ENCODE peak calls at places on chromosomes 11 and 22, in eight cellular contexts. E, C, Z, Y, H, O, W and S are unnamed samples. For H3K27me3, the result is how much of the 10 kb centered on the place peaks cover.

GRCh38 chr11:17552041-17552355 is 4.9 kb downstream of the OTOG start:
- DNase-seq in E (peak), C (no peak), Z (no peak), Y (no peak), H (no peak), O (no peak), W (no peak), S (no peak)

GRCh38 chr11:68282141-68282860 is 10.5 kb upstream of the C11orf24 start:
- DNase-seq in E (no peak), C (no peak), Z (peak), Y (no peak), H (no peak), O (no peak), W (no peak), S (peak)

GRCh38 chr22:46951973-46952372 is 189.5 kb downstream of the TBC1D22A start:
- DNase-seq in E (no peak), C (no peak), Z (no peak), Y (no peak), H (no peak), O (no peak), W (no peak), S (no peak)

GRCh38 chr11:68308068-68308467 is 4.3 kb upstream of the LRP5 start:
- DNase-seq in E (no peak), C (no peak), Z (no peak), Y (no peak), H (peak), O (no peak), W (no peak), S (no peak)

GRCh38 chr22:20946080-20946986 is 20.7 kb upstream of the AIFM3 start:
- DNase-seq in E (no peak), C (no peak), Z (no peak), Y (peak), H (no peak), O (no peak), W (no peak), S (no peak)

GRCh38 chr11:47234669-47235075 is 13.9 kb downstream of the ACP2 start:
- DNase-seq in E (peak), C (no peak), Z (no peak), Y (peak), H (peak), O (no peak), W (no peak), S (no peak)

GRCh38 chr11:104073950-104074349 is 37.5 kb downstream of the DDI1 start:
- DNase-seq in E (no peak), C (peak), Z (peak), Y (peak), H (no peak), O (no peak), W (no peak), S (peak)

GRCh38 chr11:121513807-121514206 is 61.0 kb upstream of the SORL1-AS1 start:
- DNase-seq in E (no peak), C (no peak), Z (no peak), Y (no peak), H (no peak), O (no peak), W (no peak), S (no peak)

GRCh38 chr11:117970400-117971024 is 15.7 kb upstream of the IL10RA start:
- DNase-seq in E (no peak), C (no peak), Z (peak), Y (peak), H (no peak), O (no peak), W (peak), S (no peak)

GRCh38 chr11:31355131-31355530 is 14.4 kb downstream of the DCDC1 start:
- DNase-seq in E (no peak), C (no peak), Z (no peak), Y (no peak), H (no peak), O (no peak), W (no peak), S (no peak)

DNA sequence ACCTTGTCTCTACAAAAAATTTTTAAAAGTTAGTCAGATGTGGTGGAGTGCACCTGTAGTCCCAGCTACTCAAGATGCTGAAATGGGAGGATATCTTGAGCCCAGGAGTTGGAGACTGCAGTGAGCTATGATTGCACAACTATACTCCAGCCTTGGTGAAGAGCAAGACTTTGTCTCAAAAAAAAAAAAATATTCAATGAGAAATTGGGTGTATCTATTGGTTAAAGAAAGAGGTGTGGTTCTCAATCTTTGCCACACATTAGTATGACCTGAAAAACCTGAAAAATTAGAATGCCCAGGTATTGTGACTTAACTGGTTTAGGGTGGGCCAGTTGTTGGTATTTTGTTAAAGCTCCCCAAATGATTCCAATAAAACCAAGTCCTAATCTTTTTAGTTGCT is 32.4 kb downstream of the MTNR1B start:
- DNase-seq in E (no peak), C (no peak), Z (no peak), Y (no peak), H (no peak), O (no peak), W (peak), S (no peak)
- H3K4me3 ChIP-seq in E (no peak), C (no peak), Z (no peak), Y (no peak), H (no peak), O (no peak), W (no peak), S (no peak)

DNA sequence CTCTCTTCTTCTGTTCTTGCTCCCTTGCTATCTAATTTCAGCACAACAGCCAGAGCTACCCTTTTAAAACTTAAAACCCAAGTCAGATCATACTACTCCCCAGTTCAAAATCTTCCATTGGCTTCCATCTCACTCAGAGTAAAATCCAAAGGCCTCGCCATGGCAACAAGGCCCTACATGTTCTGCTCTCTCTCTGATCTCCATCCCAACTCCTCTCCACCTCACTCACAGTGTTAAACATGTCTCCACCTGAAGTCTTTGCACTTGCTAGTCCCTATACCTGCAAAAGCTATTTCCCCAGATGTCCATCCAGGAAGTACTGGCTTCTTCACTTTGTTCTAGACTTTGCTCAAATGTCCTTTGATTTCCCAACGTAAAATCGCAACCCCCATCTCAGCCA is 3.0 kb upstream of the GRAP2 start:
- DNase-seq in E (no peak), C (no peak), Z (peak), Y (no peak), H (no peak), O (no peak), W (no peak), S (no peak)
- TF ChIP-seq CTCF in E (no peak), C (no peak), Z (no peak), Y (no peak), H (no peak), O (no peak), W (no peak), S (no peak)

DNA sequence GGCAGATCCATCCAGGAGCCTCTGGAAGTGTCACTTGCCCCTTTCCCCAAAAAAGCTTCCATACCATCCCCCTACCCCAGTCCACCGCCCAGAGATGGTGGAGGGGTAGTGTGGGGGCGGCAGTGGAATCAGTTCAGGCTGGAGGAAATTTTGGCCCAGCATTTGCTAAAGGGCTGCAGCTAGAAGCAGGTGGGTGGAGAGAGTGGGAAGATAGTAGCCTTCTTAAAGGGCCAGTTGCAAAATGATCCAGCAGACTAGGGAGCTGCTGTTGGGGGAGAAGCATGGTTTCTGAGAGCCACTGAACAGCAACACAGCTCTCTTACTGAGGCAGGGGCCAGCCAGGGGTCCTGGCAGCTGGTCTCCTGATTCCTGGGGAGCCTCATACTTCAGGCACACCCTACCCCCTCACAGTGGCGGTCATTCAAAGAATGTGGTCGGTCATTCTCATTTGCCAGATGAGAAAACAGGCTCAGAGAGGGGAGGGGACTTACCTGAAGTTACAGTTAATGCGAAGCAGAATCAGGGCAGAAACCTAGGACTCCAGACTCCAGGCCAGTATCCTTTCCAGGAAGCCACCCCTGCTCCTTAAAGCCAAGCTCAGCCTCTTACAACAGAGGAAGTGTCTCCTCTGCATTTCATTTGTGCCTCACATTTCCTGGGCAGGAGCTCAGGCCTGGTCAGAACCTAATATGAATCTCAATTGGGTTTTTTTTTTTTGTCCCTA is 5.4 kb downstream of the SEC14L2 start:
- DNase-seq in E (no peak), C (no peak), Z (no peak), Y (no peak), H (no peak), O (no peak), W (peak), S (no peak)
- H3K27me3 ChIP-seq in E (under half), C (under half), Z (under half), Y (under half), H (under half), O (under half), W (under half), S (under half)

GRCh38 chr11:5514841-5515240 is 1.7 kb downstream of the UBQLNL start:
- DNase-seq in E (no peak), C (no peak), Z (no peak), Y (no peak), H (no peak), O (no peak), W (no peak), S (no peak)
- H3K4me3 ChIP-seq in E (no peak), C (no peak), Z (no peak), Y (no peak), H (no peak), O (no peak), W (no peak), S (no peak)